ENCODE peak calls at places on chromosomes 1 and 21, in eight cellular contexts. G is GM20000, D is pulmonary artery endothelial cell, T is OCI-LY7, W is heart left ventricle, U is GDM1, B is GM18507, N is kidney epithelial cell. A is an unnamed sample.

GRCh38 chr21:45538381-45539045 is 3.7 kb downstream of the SLC19A1 start:
- DNase-seq in U (no peak), T (no peak), G (no peak), D (no peak), W (peak), N (no peak), B (no peak), A (no peak)

GRCh38 chr1:32924881-32925344 is 23.7 kb upstream of the TMEM54 start:
- DNase-seq in U (no peak), W (no peak), N (no peak), G (no peak), B (no peak), T (no peak), D (no peak), A (no peak)

GRCh38 chr21:41098076-41098475 is 69.9 kb upstream of the BACE2 start:
- DNase-seq in G (no peak), U (no peak), T (no peak), N (no peak), D (no peak), W (no peak), B (no peak), A (no peak)

GRCh38 chr1:221611930-221612777 is 129.7 kb downstream of the DUSP10 start:
- DNase-seq in U (no peak), T (no peak), N (peak), B (no peak), D (no peak), W (peak), G (no peak), A (no peak)

GRCh38 chr1:94239796-94240195 is 2.4 kb upstream of the ARHGAP29 start:
- DNase-seq in T (no peak), D (no peak), U (no peak), B (no peak), W (no peak), N (no peak), G (no peak), A (no peak)

GRCh38 chr1:245154429-245155185 is at the start of gene KIF26B:
- DNase-seq in B (no peak), D (no peak), W (peak), N (no peak), T (no peak), U (no peak), G (peak), A (no peak)

GRCh38 chr1:208223136-208223535 is 21.0 kb downstream of the PLXNA2 start:
- DNase-seq in D (no peak), B (no peak), N (no peak), W (no peak), T (no peak), G (no peak), U (peak), A (no peak)

GRCh38 chr1:209630383-209631219 is 21.6 kb downstream of the LAMB3 start:
- DNase-seq in T (no peak), D (no peak), B (no peak), W (no peak), G (no peak), U (no peak), N (no peak), A (no peak)

GRCh38 chr1:112761714-112762480 is 46.8 kb upstream of the PPM1J start:
- DNase-seq in G (no peak), D (no peak), T (no peak), N (no peak), U (no peak), W (no peak), B (no peak), A (no peak)

GRCh38 chr1:102120910-102121309 is 124.2 kb upstream of the OLFM3 start:
- DNase-seq in W (no peak), D (no peak), U (no peak), T (no peak), B (no peak), G (no peak), N (no peak), A (no peak)